ENCODE peak calls at places on chromosomes 13 and 19, in eight cellular contexts. C is lung; F is PC-9; U is adrenal gland; L is PC-3; H is ascending aorta; K is CD8-positive, alpha-beta memory T cell; N is small intestine. M is an unnamed sample. For H3K36me3, the result is how much of the 10 kb centered on the place peaks cover.

GRCh38 chr19:57302020-57302465 is 18.2 kb upstream of the ZNF543 start:
- DNase-seq in C (no peak), F (peak), U (peak), L (peak), H (no peak), K (no peak), N (no peak), M (no peak)

GRCh38 chr19:33201473-33201872 is 7.3 kb downstream of the LRP3 start:
- DNase-seq in C (no peak), F (no peak), U (no peak), L (no peak), H (no peak), K (no peak), N (no peak), M (no peak)

GRCh38 chr19:33862991-33863390 is 66.3 kb downstream of the KCTD15 start:
- DNase-seq in C (no peak), F (no peak), U (no peak), L (no peak), H (no peak), K (no peak), N (no peak), M (no peak)

GRCh38 chr13:44312898-44313551 is 60.6 kb upstream of the SERP2 start:
- DNase-seq in C (no peak), F (peak), U (no peak), L (peak), H (no peak), K (no peak), N (peak), M (peak)

GRCh38 chr13:40536443-40537113 is 129.9 kb downstream of the FOXO1 start:
- DNase-seq in C (no peak), F (peak), U (peak), L (peak), H (no peak), K (no peak), N (peak), M (no peak)

GRCh38 chr13:44816701-44817684 is 172.3 kb downstream of the NUFIP1 start:
- DNase-seq in C (no peak), F (peak), U (no peak), L (peak), H (no peak), K (no peak), N (no peak), M (no peak)

GRCh38 chr13:29589234-29589633 is 6.3 kb downstream of the SLC7A1 start:
- DNase-seq in C (no peak), F (no peak), U (peak), L (no peak), H (no peak), K (no peak), N (no peak), M (no peak)

GRCh38 chr19:48553676-48554384 is 1.9 kb downstream of the SULT2B1 start:
- DNase-seq in C (peak), F (peak), U (peak), L (peak), H (no peak), K (no peak), N (peak), M (no peak)

GRCh38 chr13:110137677-110138008 is 169.3 kb downstream of the COL4A1 start:
- DNase-seq in C (no peak), F (no peak), U (peak), L (peak), H (no peak), K (no peak), N (peak), M (no peak)

GRCh38 chr19:16015805-16016173 is 60.5 kb upstream of the TPM4 start:
- DNase-seq in C (no peak), F (no peak), U (no peak), L (no peak), H (no peak), K (no peak), N (no peak), M (no peak)

GRCh38 chr19:48489608-48490216 is 20.5 kb downstream of the CYTH2 start:
- DNase-seq in C (peak), F (peak), U (no peak), L (peak), H (no peak), K (peak), N (peak), M (no peak)

GRCh38 chr19:40394816-40395210 is 4.8 kb upstream of the HIPK4 start:
- DNase-seq in C (no peak), F (no peak), U (no peak), L (no peak), H (no peak), K (no peak), N (no peak), M (no peak)

GRCh38 chr19:8259922-8260247 is 48.3 kb downstream of the CD320 start:
- DNase-seq in C (no peak), F (no peak), U (no peak), L (no peak), H (no peak), K (no peak), N (no peak), M (no peak)

GRCh38 chr19:30003862-30004261 is 61.8 kb downstream of the URI1 start:
- DNase-seq in C (no peak), F (no peak), U (no peak), L (no peak), H (no peak), K (no peak), N (no peak), M (no peak)

GRCh38 chr19:5457709-5458108 is 2.5 kb downstream of the ZNRF4 start:
- DNase-seq in C (no peak), F (no peak), U (no peak), L (no peak), H (no peak), K (no peak), N (no peak), M (no peak)

GRCh38 chr13:89755729-89756492 is 1591.6 kb upstream of the MIR17HG start:
- DNase-seq in C (no peak), F (no peak), U (no peak), L (no peak), H (no peak), K (no peak), N (no peak), M (no peak)

GRCh38 chr19:33401683-33402420 is 28.3 kb downstream of the CEBPG start:
- DNase-seq in C (no peak), F (no peak), U (no peak), L (no peak), H (no peak), K (no peak), N (no peak), M (no peak)

GRCh38 chr13:52955505-52955904 is 73.1 kb upstream of the OLFM4 start:
- DNase-seq in C (no peak), F (no peak), U (no peak), L (no peak), H (no peak), K (no peak), N (no peak), M (no peak)

GRCh38 chr13:50608357-50608756 is 235.1 kb downstream of the DLEU7 start:
- DNase-seq in C (no peak), F (no peak), U (no peak), L (no peak), H (no peak), K (no peak), N (no peak), M (no peak)

GRCh38 chr13:38636756-38637155 is 50.1 kb upstream of the FREM2 start:
- DNase-seq in C (peak), F (peak), U (no peak), L (no peak), H (no peak), K (no peak), N (peak), M (no peak)

GRCh38 chr19:4583961-4584669 is 24.6 kb upstream of the SEMA6B start:
- DNase-seq in C (no peak), F (no peak), U (peak), L (peak), H (no peak), K (no peak), N (no peak), M (no peak)

GRCh38 chr13:99385940-99386339 is 78.7 kb upstream of the GPR183 start:
- DNase-seq in C (no peak), F (no peak), U (no peak), L (no peak), H (no peak), K (no peak), N (no peak), M (no peak)

GRCh38 chr13:113855012-113855921 is 8.6 kb downstream of the GAS6 start:
- DNase-seq in C (no peak), F (no peak), U (no peak), L (no peak), H (no peak), K (no peak), N (peak), M (peak)

GRCh38 chr19:45200614-45201013 is 22.0 kb downstream of the BLOC1S3 start:
- DNase-seq in C (no peak), F (no peak), U (no peak), L (no peak), H (no peak), K (no peak), N (no peak), M (no peak)

GRCh38 chr19:32599736-32600157 is 18.8 kb downstream of the PDCD5 start:
- DNase-seq in C (no peak), F (no peak), U (peak), L (peak), H (no peak), K (peak), N (peak), M (no peak)

GRCh38 chr19:30492581-30492980 is 120.4 kb downstream of the ZNF536 start:
- DNase-seq in C (no peak), F (no peak), U (no peak), L (no peak), H (no peak), K (no peak), N (no peak), M (no peak)

GRCh38 chr13:73835138-73835721 is 299.0 kb downstream of the KLF12 start:
- DNase-seq in C (no peak), F (no peak), U (no peak), L (peak), H (no peak), K (peak), N (peak), M (no peak)

GRCh38 chr19:5692785-5693194 is 2.7 kb downstream of the RPL36 start:
- DNase-seq in C (no peak), F (no peak), U (no peak), L (no peak), H (no peak), K (no peak), N (no peak), M (no peak)

GRCh38 chr13:30725331-30726085 is 9.8 kb upstream of the ALOX5AP start:
- DNase-seq in C (no peak), F (peak), U (no peak), L (no peak), H (no peak), K (no peak), N (no peak), M (no peak)

GRCh38 chr13:80010286-80010831 is 330.6 kb downstream of the SPRY2 start:
- DNase-seq in C (no peak), F (no peak), U (no peak), L (no peak), H (no peak), K (no peak), N (no peak), M (no peak)

GRCh38 chr13:23021921-23022320 is 158.9 kb upstream of the SGCG start:
- DNase-seq in C (no peak), F (no peak), U (no peak), L (no peak), H (no peak), K (no peak), N (no peak), M (no peak)

GRCh38 chr13:41060723-41061074 is 610 bp upstream of the WBP4 start:
- DNase-seq in C (peak), F (peak), U (peak), L (peak), H (peak), K (no peak), N (no peak), M (peak)

GRCh38 chr13:32281083-32281482 is 34.1 kb downstream of the ZAR1L start:
- DNase-seq in C (no peak), F (no peak), U (no peak), L (no peak), H (no peak), K (no peak), N (no peak), M (no peak)

GRCh38 chr13:20136781-20137703 is 23.8 kb downstream of the GJA3 start:
- DNase-seq in C (peak), F (no peak), U (no peak), L (no peak), H (no peak), K (peak), N (peak), M (peak)

DNA sequence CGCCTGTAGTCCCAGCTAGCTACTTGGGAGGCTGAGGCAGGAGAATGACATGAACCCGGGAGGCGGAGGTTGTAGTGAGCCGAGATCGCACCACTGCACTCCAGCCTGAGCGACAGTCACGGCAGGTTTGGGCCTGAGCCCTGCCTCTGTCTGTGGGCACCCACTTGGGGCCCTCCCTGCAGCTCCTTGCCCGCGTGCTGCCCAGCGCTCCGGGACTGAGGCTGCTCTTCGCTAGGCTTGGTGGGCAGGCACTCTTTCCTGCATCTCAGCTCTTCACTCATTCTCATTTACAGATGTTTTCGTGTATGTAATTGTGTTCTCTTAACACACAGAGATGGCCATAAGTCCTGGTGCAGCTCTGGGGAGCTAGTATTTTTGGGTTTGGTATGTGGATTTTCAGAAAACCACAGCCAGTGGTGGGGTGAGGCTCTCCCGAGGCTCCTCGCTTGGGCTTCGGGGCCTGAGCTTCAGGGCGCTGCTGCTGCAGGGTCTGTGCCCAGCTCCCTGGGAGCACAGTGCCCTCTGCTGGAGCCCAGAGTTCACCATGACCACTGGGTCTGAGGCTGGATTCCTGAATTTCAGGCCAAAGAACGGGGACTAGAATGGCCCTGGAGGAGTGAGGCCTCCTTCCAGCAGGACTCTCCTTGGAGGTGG is 15.2 kb downstream of the UPF1 start:
- DNase-seq in C (peak), F (no peak), U (peak), L (peak), H (no peak), K (peak), N (peak), M (no peak)
- H3K27ac ChIP-seq in C (peak), F (no peak), U (no peak), L (no peak), H (peak), K (no peak), N (no peak), M (peak)

DNA sequence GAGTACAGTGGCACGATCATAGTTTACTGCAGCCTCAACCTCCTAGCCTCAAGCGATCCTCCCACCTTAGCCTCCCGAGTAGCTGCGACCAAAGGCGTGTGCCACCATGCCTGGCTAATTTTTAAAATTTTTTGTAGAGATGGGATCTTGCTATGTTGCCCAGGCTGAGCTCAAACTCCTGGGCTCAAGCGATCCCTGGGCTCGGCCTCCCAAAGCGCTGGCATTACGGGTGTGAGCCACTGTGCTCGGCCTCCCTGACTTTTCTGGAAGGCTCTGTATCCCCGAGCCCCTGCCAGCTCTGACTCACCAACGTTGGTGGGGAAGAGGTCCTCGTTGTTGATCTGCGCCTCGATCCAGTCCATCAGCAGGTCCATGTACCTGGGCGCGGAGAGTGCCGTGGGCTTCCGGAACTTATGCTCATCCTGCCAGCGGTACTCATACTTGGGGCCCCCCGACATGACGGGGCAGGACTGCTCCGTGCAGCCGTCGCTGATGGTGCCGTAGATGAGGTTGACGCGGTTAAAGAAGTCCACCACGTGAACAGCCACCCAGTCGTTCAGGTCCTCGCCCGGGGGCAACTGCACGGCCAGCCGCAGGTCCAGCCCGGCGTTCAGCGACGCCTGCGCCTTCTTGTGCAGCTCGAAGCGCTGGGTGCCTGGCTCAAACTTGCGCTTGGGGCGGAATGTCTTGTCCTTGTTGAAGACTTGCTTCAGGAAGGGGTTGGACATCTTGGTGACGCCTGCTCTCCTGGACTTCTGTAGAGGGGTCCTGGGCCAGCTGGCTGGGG is 18.1 kb downstream of the MOB3A start:
- DNase-seq in C (no peak), F (no peak), U (no peak), L (no peak), H (no peak), K (no peak), N (no peak), M (no peak)
- H3K36me3 ChIP-seq in C (half or more), F (under half), U (under half), L (under half), H (half or more), K (half or more), N (under half), M (half or more)

DNA sequence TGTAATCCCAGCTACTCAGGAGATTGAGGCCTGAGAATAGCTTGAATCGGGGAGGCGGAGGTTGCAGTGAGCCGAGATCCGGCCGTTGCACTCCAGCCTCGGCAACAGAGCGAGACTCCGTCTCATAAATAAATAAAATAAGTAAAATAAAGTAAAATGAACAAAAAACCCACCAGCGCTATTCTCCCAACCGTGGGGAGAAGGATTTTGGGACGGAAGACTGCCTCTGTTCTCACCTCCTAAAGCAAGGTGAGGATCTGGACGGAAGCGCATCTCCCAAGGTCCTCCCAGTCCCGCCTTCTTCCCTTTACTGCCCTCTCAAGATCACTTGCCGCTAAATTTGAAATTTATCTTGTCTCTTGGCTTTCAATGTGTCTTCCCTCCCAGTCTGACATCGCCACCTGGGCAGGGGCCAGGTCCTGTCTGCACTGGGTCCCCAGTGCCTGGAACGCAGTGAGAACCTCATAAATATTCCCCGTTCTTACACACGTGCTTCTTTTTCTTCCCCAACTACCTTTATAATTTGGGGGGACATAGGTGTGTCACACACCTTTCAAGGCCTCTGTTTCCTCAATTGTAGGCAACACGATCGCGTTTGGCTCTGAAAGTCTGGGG is 1.2 kb upstream of the DNAJB1 start:
- DNase-seq in C (no peak), F (no peak), U (no peak), L (no peak), H (no peak), K (no peak), N (no peak), M (no peak)
- H3K27ac ChIP-seq in C (peak), F (peak), U (peak), L (peak), H (peak), K (peak), N (peak), M (peak)

GRCh38 chr19:17579523-17580244 is 24.2 kb downstream of the COLGALT1 start:
- DNase-seq in C (peak), F (peak), U (peak), L (peak), H (no peak), K (no peak), N (peak), M (no peak)
- H3K36me3 ChIP-seq in C (half or more), F (under half), U (under half), L (under half), H (under half), K (under half), N (under half), M (under half)

GRCh38 chr19:35478794-35479193 is 11.5 kb downstream of the KRTDAP start:
- DNase-seq in C (no peak), F (no peak), U (no peak), L (no peak), H (no peak), K (no peak), N (no peak), M (no peak)
- H3K27ac ChIP-seq in C (no peak), F (no peak), U (no peak), L (no peak), H (no peak), K (no peak), N (no peak), M (no peak)

GRCh38 chr13:105262579-105262978 is 1272.9 kb downstream of the EFNB2 start:
- DNase-seq in C (no peak), F (no peak), U (no peak), L (no peak), H (no peak), K (no peak), N (no peak), M (no peak)
- H3K36me3 ChIP-seq in C (under half), F (under half), U (under half), L (under half), H (under half), K (under half), N (under half), M (under half)

GRCh38 chr19:11179716-11180297 is 17.5 kb downstream of the KANK2 start:
- DNase-seq in C (no peak), F (no peak), U (no peak), L (no peak), H (no peak), K (no peak), N (peak), M (no peak)
- H3K27ac ChIP-seq in C (peak), F (no peak), U (no peak), L (no peak), H (peak), K (no peak), N (peak), M (peak)

GRCh38 chr19:49686503-49687088 is 2.8 kb upstream of the ADM5 start:
- DNase-seq in C (no peak), F (no peak), U (no peak), L (no peak), H (no peak), K (no peak), N (no peak), M (no peak)
- H3K36me3 ChIP-seq in C (under half), F (under half), U (under half), L (under half), H (under half), K (under half), N (under half), M (under half)

M was measured in vagina.